ENCODE peak calls at places on chromosome 1, in six cellular contexts. X is GM10248, J is IMR-90, N is activated B cell treated with CpG ODN at 0.5 μM for 24 hours, Y is HFF-Myc, O is AG09309. V is an unnamed sample.

GRCh38 chr1:50077273-50077672 is 31.4 kb upstream of the ELAVL4 start:
- DNase-seq in Y (no peak), X (no peak), J (no peak), O (no peak), N (no peak), V (no peak)

GRCh38 chr1:1318131-1318652 is 6.3 kb downstream of the INTS11 start:
- DNase-seq in J (peak), X (no peak), N (no peak), O (peak), Y (peak), V (peak)

GRCh38 chr1:21322681-21323016 is 32.4 kb upstream of the ECE1 start:
- DNase-seq in X (no peak), N (no peak), Y (no peak), O (no peak), J (no peak), V (no peak)

GRCh38 chr1:156470483-156470882 is 30.1 kb downstream of the MEF2D start:
- DNase-seq in Y (no peak), O (no peak), N (no peak), J (no peak), X (no peak), V (no peak)

GRCh38 chr1:244211559-244211944 is 160.5 kb downstream of the ZBTB18 start:
- DNase-seq in O (peak), X (no peak), J (peak), N (no peak), Y (no peak), V (peak)

GRCh38 chr1:209926045-209926444 is 12.0 kb upstream of the SYT14 start:
- DNase-seq in X (no peak), Y (peak), J (peak), O (peak), N (no peak), V (no peak)

GRCh38 chr1:2225029-2225428 is 3.1 kb upstream of the SKI start:
- DNase-seq in Y (no peak), X (no peak), N (no peak), J (no peak), O (no peak), V (no peak)

GRCh38 chr1:232422098-232422497 is 207.8 kb downstream of the SIPA1L2 start:
- DNase-seq in N (no peak), X (no peak), O (no peak), Y (no peak), J (peak), V (no peak)

GRCh38 chr1:209486861-209487260 is 96.7 kb upstream of the CAMK1G start:
- DNase-seq in X (no peak), N (no peak), O (no peak), Y (no peak), J (peak), V (no peak)

GRCh38 chr1:5659606-5660005 is 332.6 kb downstream of the NPHP4 start:
- DNase-seq in X (no peak), O (no peak), N (no peak), J (no peak), Y (no peak), V (no peak)

GRCh38 chr1:20194224-20194623 is 7.9 kb upstream of the PLA2G2C start:
- DNase-seq in N (no peak), O (no peak), J (no peak), X (no peak), Y (no peak), V (no peak)

GRCh38 chr1:180482425-180483275 is 19.7 kb downstream of the ACBD6 start:
- DNase-seq in N (no peak), J (peak), Y (no peak), O (peak), X (peak), V (peak)

GRCh38 chr1:110084226-110085078 is 14.0 kb upstream of the ALX3 start:
- DNase-seq in X (peak), O (peak), N (peak), J (peak), Y (no peak), V (peak)

GRCh38 chr1:199909137-199909536 is 118.4 kb upstream of the NR5A2 start:
- DNase-seq in N (no peak), J (no peak), O (no peak), Y (no peak), X (no peak), V (no peak)

GRCh38 chr1:9143250-9143649 is 14.3 kb upstream of the GPR157 start:
- DNase-seq in O (peak), X (no peak), J (peak), Y (no peak), N (no peak), V (no peak)

GRCh38 chr1:156502396-156502748 is 1.8 kb upstream of the MEF2D start:
- DNase-seq in Y (no peak), J (no peak), O (no peak), N (no peak), X (no peak), V (no peak)

GRCh38 chr1:37915484-37916093 is 31.3 kb downstream of the INPP5B start:
- DNase-seq in O (no peak), J (no peak), Y (no peak), N (no peak), X (no peak), V (no peak)

GRCh38 chr1:71047635-71048607 is at the start of gene PTGER3:
- DNase-seq in J (no peak), X (peak), N (peak), Y (no peak), O (no peak), V (peak)

GRCh38 chr1:156705321-156705917 is at the start of gene CRABP2:
- DNase-seq in O (no peak), Y (no peak), J (no peak), X (no peak), N (no peak), V (no peak)

GRCh38 chr1:182601926-182602325 is 2.3 kb downstream of the RGS16 start:
- DNase-seq in O (no peak), Y (no peak), X (no peak), J (no peak), N (no peak), V (no peak)

GRCh38 chr1:32773018-32773763 is 44.0 kb downstream of the YARS1 start:
- DNase-seq in Y (peak), N (peak), J (peak), O (peak), X (peak), V (peak)

GRCh38 chr1:171739646-171740045 is 2.2 kb downstream of the VAMP4 start:
- DNase-seq in Y (no peak), O (no peak), X (no peak), N (no peak), J (peak), V (no peak)

GRCh38 chr1:160807242-160807641 is 11.3 kb downstream of the LY9 start:
- DNase-seq in N (no peak), Y (no peak), J (no peak), O (no peak), X (no peak), V (no peak)

GRCh38 chr1:2174348-2175054 is 20.1 kb downstream of the FAAP20 start:
- DNase-seq in O (peak), N (peak), Y (no peak), X (peak), J (peak), V (peak)

GRCh38 chr1:15304708-15305326 is 57.8 kb downstream of the FHAD1 start:
- DNase-seq in N (peak), Y (no peak), X (peak), J (peak), O (no peak), V (peak)

GRCh38 chr1:160645386-160646063 is 1.3 kb downstream of the SLAMF1 start:
- DNase-seq in Y (no peak), N (no peak), J (no peak), X (no peak), O (no peak), V (no peak)

GRCh38 chr1:8382608-8383525 is 65.0 kb downstream of the SLC45A1 start:
- DNase-seq in J (no peak), O (no peak), Y (no peak), X (no peak), N (no peak), V (no peak)

GRCh38 chr1:242199861-242200458 is 201.1 kb upstream of the MAP1LC3C start:
- DNase-seq in Y (no peak), X (no peak), N (no peak), J (no peak), O (no peak), V (no peak)

GRCh38 chr1:230441630-230442029 is 15.5 kb upstream of the PGBD5 start:
- DNase-seq in X (no peak), O (no peak), N (no peak), Y (no peak), J (no peak), V (no peak)

GRCh38 chr1:221611930-221612777 is 129.7 kb downstream of the DUSP10 start:
- DNase-seq in Y (peak), N (no peak), O (peak), J (peak), X (no peak), V (peak)

GRCh38 chr1:156497743-156498446 is 2.7 kb downstream of the MEF2D start:
- DNase-seq in O (no peak), N (no peak), J (no peak), X (no peak), Y (no peak), V (peak)

GRCh38 chr1:201254625-201255469 is 28.5 kb upstream of the PKP1 start:
- DNase-seq in J (no peak), Y (no peak), O (no peak), X (peak), N (peak), V (peak)

GRCh38 chr1:10513199-10513598 is 38.4 kb downstream of the PEX14 start:
- DNase-seq in J (no peak), O (no peak), N (no peak), X (no peak), Y (no peak), V (no peak)

GRCh38 chr1:10515627-10516026 is 40.9 kb downstream of the PEX14 start:
- DNase-seq in O (no peak), X (no peak), J (no peak), Y (no peak), N (no peak), V (no peak)

GRCh38 chr1:10516925-10517676 is 42.4 kb downstream of the PEX14 start:
- DNase-seq in N (no peak), O (no peak), X (no peak), J (no peak), Y (no peak), V (no peak)

GRCh38 chr1:10516244-10516643 is 41.5 kb downstream of the PEX14 start:
- DNase-seq in J (no peak), Y (no peak), N (no peak), X (no peak), O (no peak), V (no peak)

DNA sequence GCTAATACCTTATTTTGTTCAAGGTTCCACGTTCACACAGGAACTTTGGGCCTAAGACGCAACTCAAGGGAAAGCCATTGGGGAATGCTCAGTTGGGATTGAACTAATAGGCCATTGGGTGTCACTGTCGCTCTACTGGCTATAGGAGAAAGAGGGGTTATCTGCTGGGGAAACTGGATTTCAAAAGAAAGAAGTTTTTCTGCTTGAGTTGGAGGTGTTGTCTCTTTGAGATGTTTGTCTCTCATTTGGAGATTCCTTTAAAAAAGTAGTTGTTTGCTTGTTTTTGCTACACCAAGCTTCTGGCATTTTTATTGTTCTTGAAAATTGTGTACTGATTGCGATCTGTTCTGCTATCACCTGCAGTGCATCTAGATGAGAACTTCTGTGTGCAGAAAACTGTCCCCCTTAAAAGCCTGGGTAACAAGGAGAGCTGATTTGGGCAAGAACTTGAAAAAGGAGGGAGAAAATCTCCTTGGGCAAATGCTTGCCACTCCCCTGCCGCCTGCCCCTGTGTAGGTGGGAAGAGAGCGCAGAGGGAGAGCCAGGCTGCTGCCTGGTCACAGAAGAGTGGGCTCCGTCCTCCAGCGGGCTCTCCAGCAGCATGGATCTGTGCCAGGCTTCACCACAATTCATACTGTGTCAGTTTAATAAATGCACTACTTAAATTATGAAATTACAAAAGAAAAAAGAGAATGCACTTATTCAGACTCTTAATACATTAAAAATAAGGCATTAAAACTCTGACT is 39.9 kb downstream of the PEX14 start:
- DNase-seq in O (no peak), Y (no peak), X (no peak), J (peak), N (no peak), V (no peak)
- TF ChIP-seq CTCF in O (peak), Y (peak), X (peak), J (peak), N (no peak), V (peak)

GRCh38 chr1:116679091-116679827 is 11.7 kb upstream of the IGSF3 start:
- DNase-seq in Y (no peak), J (no peak), O (no peak), N (no peak), X (no peak), V (no peak)
- TF ChIP-seq CTCF in Y (peak), J (no peak), O (peak), N (no peak), X (no peak), V (no peak)

DNA sequence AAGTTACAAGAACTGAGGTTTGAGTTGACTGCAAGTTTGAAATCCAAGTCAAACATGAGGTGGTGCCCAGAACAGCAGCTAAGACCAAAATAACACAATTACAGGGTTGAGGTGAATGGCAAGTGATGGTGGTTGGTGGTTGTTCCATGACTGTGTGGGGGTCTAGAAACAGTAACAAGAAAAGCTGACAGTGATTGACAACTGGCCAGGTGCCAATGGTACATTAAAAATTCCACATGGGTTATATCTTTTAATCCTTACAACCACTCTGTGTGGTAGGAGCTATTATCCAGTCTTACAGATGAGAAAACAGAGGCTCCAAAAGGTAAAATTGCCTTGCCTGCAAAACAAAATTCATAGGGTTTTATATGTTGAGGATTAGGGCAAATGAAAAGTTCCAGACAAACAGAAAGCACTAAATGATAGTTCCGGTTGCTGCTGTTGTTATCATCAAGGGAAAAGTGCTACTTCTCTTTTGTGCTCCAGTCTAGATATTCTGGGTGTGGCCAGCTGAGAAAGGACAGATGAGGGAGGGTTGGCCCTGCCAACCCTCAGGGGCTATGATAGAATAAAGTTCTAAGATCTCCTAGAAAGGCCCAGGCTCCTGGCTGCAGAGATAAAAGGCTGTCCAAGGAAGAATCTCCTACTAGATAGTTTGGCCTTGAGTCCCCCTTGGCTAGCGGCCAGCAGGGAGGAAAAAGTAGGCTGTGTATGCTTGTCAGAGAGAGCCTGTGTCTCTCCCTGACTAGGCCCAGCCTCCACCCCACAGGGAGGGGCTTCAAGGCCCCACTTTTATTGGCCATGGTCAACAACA is 31.7 kb downstream of the RIMS3 start:
- DNase-seq in X (no peak), J (no peak), O (no peak), Y (no peak), N (no peak), V (peak)
- TF ChIP-seq CTCF in X (no peak), J (no peak), O (no peak), Y (no peak), N (no peak), V (no peak)

GRCh38 chr1:224894915-224895314 is 34.6 kb upstream of the DNAH14 start:
- DNase-seq in Y (peak), N (no peak), X (no peak), J (peak), O (no peak), V (no peak)
- TF ChIP-seq CTCF in Y (peak), N (no peak), X (no peak), J (no peak), O (peak), V (no peak)

GRCh38 chr1:46180082-46180616 is 3.9 kb upstream of the P3R3URF start:
- DNase-seq in Y (no peak), O (no peak), J (no peak), N (no peak), X (no peak), V (peak)
- TF ChIP-seq CTCF in Y (no peak), O (no peak), J (no peak), N (no peak), X (peak), V (peak)

DNA sequence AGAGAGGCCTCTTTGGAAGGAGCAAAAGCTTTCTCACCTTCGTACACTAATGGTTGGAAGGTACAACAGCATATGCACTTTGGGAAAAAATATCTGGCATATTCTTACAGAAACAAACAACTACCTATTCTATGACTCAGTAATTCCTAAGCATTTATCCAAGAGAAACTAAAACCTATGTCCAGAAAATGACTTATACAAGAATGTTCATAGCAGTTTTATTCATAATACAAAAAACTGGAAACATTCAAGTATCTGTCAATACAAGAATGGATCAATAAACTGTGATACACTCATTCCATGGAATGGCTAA is 8.2 kb downstream of the NBPF1 start:
- DNase-seq in J (peak), X (no peak), O (no peak), Y (no peak), N (no peak), V (no peak)
- TF ChIP-seq CTCF in J (no peak), X (no peak), O (no peak), Y (no peak), N (no peak), V (no peak)